ENCODE peak calls at places on chromosomes 1 and 21, in nine cellular contexts. H is stimulated activated CD8-positive, alpha-beta memory T cell treated with anti-CD3 and anti-CD28 coated beads, Interleukin-4, amount 100 ng/mL, for 24 hours; Z is PC-3; U is MCF 10A; X is stomach; W is H4; C is GM04503; G is activated CD4-positive, CD25-positive, alpha-beta regulatory T cell treated with anti-CD3 and anti-CD28 coated beads, Interleukin-2, amount 50 U/mL, for 72 hours; J is sciatic nerve. R is an unnamed sample.

GRCh38 chr1:52867060-52867845 is 24.7 kb downstream of the ZYG11A start:
- DNase-seq in G (no peak), J (no peak), W (no peak), U (no peak), X (no peak), Z (peak; percentile 8), C (no peak), H (no peak), R (peak; percentile 2)

GRCh38 chr21:45347712-45348477 is 57.1 kb upstream of the COL18A1 start:
- DNase-seq in G (no peak), W (no peak), U (no peak), X (no peak), J (no peak), Z (no peak), H (no peak), C (no peak), R (no peak)

GRCh38 chr1:245690946-245691456 is 536.2 kb downstream of the KIF26B start:
- DNase-seq in G (no peak), J (no peak), U (no peak), H (no peak), Z (no peak), W (no peak), C (no peak), X (no peak), R (no peak)

GRCh38 chr1:182054698-182055326 is 6.7 kb downstream of the ZNF648 start:
- DNase-seq in C (no peak), H (peak; percentile 23), U (peak; percentile 87), J (peak; percentile 68), X (no peak), G (peak; percentile 41), Z (peak; percentile 59), W (peak; percentile 29), R (peak; percentile 57)

GRCh38 chr21:37000381-37000780 is 6.1 kb upstream of the RIPPLY3 start:
- DNase-seq in G (no peak), W (peak; percentile 27), U (no peak), H (no peak), Z (peak; percentile 49), C (no peak), X (no peak), J (no peak), R (no peak)

GRCh38 chr1:40820911-40821693 is 37.5 kb downstream of the KCNQ4 start:
- DNase-seq in C (no peak), W (no peak), G (no peak), J (no peak), X (no peak), H (no peak), U (no peak), Z (no peak), R (no peak)

GRCh38 chr21:36630485-36631206 is 68.3 kb upstream of the SIM2 start:
- DNase-seq in X (peak; percentile 80), J (peak; percentile 75), G (peak; percentile 73), Z (peak; percentile 80), C (no peak), H (peak; percentile 40), U (peak; percentile 71), W (peak; percentile 36), R (peak; percentile 61)

GRCh38 chr21:28633803-28634572 is 358.7 kb downstream of the LTN1 start:
- DNase-seq in X (no peak), J (no peak), G (no peak), C (peak; percentile 54), U (peak; percentile 68), Z (peak; percentile 91), H (no peak), W (peak; percentile 42), R (peak; percentile 96)

GRCh38 chr1:90204780-90205179 is 209.9 kb downstream of the ZNF326 start:
- DNase-seq in W (no peak), U (no peak), G (no peak), J (no peak), H (no peak), X (no peak), Z (no peak), C (no peak), R (no peak)

GRCh38 chr21:44995257-44995941 is 55.6 kb downstream of the SLX9 start:
- DNase-seq in H (no peak), C (no peak), W (no peak), X (no peak), G (no peak), U (no peak), J (no peak), Z (no peak), R (no peak)

GRCh38 chr1:65792671-65793358 is at the start of gene PDE4B:
- DNase-seq in J (no peak), U (no peak), G (no peak), C (no peak), W (no peak), H (no peak), Z (no peak), X (no peak), R (no peak)

GRCh38 chr1:70168283-70168682 is 37.1 kb downstream of the LRRC40 start:
- DNase-seq in Z (no peak), C (no peak), W (no peak), U (no peak), X (no peak), J (no peak), H (no peak), G (no peak), R (no peak)

GRCh38 chr1:53738205-53739108 is 507 bp downstream of the GLIS1 start:
- DNase-seq in H (no peak), X (no peak), W (no peak), U (no peak), C (no peak), Z (no peak), J (no peak), G (no peak), R (no peak)

GRCh38 chr1:96633695-96634094 is 87.9 kb upstream of the PTBP2 start:
- DNase-seq in G (no peak), U (no peak), W (peak; percentile 27), X (no peak), C (no peak), H (no peak), J (no peak), Z (peak; percentile 11), R (peak; percentile 25)

GRCh38 chr21:25396135-25396711 is 211.1 kb downstream of the MRPL39 start:
- DNase-seq in X (no peak), C (no peak), G (peak; percentile 58), U (no peak), J (no peak), H (peak; percentile 58), W (no peak), Z (no peak), R (no peak)

GRCh38 chr21:39519835-39520234 is 68.1 kb downstream of the SH3BGR start:
- DNase-seq in J (no peak), W (no peak), G (no peak), C (no peak), X (no peak), Z (no peak), U (no peak), H (no peak), R (no peak)